ENCODE peak calls at places on chromosome 17, in six cellular contexts. V is bronchial epithelial cell, E is cardiac fibroblast, R is body of pancreas, T is GM12865, J is retinal pigment epithelial cell. N is an unnamed sample.

GRCh38 chr17:79295307-79295706 is 220.7 kb downstream of the ENGASE start:
- DNase-seq in J (no peak), R (no peak), V (no peak), T (no peak), E (no peak), N (no peak)

GRCh38 chr17:42672038-42672437 is 4.8 kb downstream of the PLEKHH3 start:
- DNase-seq in T (no peak), E (no peak), J (no peak), V (no peak), R (no peak), N (no peak)

GRCh38 chr17:179721-180379 is 1.6 kb downstream of the DOC2B start:
- DNase-seq in E (no peak), T (no peak), J (no peak), R (no peak), V (no peak), N (no peak)

GRCh38 chr17:27455914-27456680 is at the start of gene KSR1:
- DNase-seq in E (peak), R (peak), V (peak), T (peak), J (peak), N (no peak)

GRCh38 chr17:43615330-43615729 is 46.4 kb downstream of the MEOX1 start:
- DNase-seq in V (peak), E (peak), J (no peak), R (no peak), T (no peak), N (no peak)

GRCh38 chr17:8162997-8163977 is 539 bp upstream of the VAMP2 start:
- DNase-seq in J (no peak), R (no peak), E (no peak), V (no peak), T (no peak), N (no peak)

GRCh38 chr17:74430706-74431567 is 951 bp upstream of the GPRC5C start:
- DNase-seq in V (peak), T (peak), J (peak), E (peak), R (peak), N (no peak)

GRCh38 chr17:38728290-38728831 is 1.8 kb upstream of the CISD3 start:
- DNase-seq in R (no peak), V (no peak), T (peak), E (no peak), J (no peak), N (no peak)

GRCh38 chr17:751269-752001 is 629 bp downstream of the GEMIN4 start:
- DNase-seq in R (peak), E (peak), J (no peak), V (peak), T (peak), N (no peak)

GRCh38 chr17:32596666-32597065 is 109.9 kb downstream of the CDK5R1 start:
- DNase-seq in R (no peak), E (peak), V (no peak), T (peak), J (no peak), N (no peak)

GRCh38 chr17:56809820-56810179 is 23.9 kb downstream of the C17orf67 start:
- DNase-seq in R (no peak), T (no peak), V (no peak), E (no peak), J (no peak), N (no peak)

GRCh38 chr17:82845163-82845807 is 5.5 kb upstream of the ZNF750 start:
- DNase-seq in E (no peak), R (no peak), T (no peak), J (no peak), V (no peak), N (no peak)

GRCh38 chr17:36474571-36474970 is 11.9 kb upstream of the ZNHIT3 start:
- DNase-seq in V (no peak), R (no peak), E (no peak), J (no peak), T (no peak), N (no peak)

GRCh38 chr17:10357768-10358167 is 15.0 kb downstream of the MYH13 start:
- DNase-seq in E (no peak), J (no peak), V (no peak), T (peak), R (peak), N (no peak)

GRCh38 chr17:27520571-27521185 is 64.4 kb downstream of the KSR1 start:
- DNase-seq in T (no peak), E (no peak), J (no peak), R (no peak), V (no peak), N (no peak)

GRCh38 chr17:66819466-66819865 is 15.5 kb upstream of the CACNG5 start:
- DNase-seq in T (no peak), J (no peak), E (no peak), R (no peak), V (no peak), N (no peak)

GRCh38 chr17:17056167-17056562 is 13.9 kb downstream of the MPRIP start:
- DNase-seq in R (peak), T (no peak), J (no peak), V (no peak), E (peak), N (no peak)
- H3K4me3 ChIP-seq in R (no peak), T (no peak), J (no peak), V (no peak), E (no peak), N (no peak)

DNA sequence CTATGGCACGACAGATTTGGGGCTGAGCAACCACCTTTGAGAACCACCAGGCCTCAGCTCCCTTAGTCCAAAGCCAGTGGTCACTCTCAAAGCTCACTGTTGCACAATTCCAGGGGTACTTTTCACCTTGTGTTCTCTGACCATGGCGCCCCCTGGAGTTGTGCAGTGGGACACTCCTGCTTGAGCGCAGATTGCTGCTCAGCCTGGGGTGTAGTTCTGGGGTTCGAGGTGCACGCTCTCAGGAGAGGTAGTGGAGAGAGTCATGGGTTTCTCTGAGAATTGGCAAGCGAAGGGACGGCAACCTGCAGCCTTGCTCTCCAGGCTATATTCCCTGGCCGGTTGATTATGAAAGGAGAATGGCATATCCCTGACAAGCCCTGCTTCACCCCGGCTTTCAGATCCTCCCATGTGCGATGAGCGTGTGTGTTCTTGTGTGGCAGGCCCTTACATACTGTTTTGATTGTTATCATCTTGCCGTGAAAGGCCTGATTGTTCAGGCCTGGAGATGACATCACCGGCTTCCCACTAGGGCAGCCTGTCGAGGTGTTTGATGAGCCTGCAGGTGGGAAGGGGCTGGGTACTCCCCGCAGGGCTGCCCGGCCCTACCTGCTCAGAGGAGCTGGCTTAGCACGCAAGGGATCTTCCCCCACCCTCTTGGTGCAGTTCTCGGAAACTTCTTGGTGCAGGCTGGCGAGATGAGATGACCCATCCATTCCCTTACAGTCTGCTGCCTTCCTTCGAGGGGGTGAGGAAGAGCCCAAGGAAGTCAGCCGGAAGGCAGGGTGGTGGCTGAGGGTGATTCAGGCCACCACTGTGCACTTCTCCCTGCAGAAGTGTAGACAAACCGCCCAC is 431.2 kb downstream of the SLC39A11 start:
- DNase-seq in T (no peak), E (no peak), J (no peak), R (peak), V (peak), N (no peak)
- TF ChIP-seq CTCF in T (no peak), E (peak), J (peak), R (no peak), V (peak), N (no peak)

DNA sequence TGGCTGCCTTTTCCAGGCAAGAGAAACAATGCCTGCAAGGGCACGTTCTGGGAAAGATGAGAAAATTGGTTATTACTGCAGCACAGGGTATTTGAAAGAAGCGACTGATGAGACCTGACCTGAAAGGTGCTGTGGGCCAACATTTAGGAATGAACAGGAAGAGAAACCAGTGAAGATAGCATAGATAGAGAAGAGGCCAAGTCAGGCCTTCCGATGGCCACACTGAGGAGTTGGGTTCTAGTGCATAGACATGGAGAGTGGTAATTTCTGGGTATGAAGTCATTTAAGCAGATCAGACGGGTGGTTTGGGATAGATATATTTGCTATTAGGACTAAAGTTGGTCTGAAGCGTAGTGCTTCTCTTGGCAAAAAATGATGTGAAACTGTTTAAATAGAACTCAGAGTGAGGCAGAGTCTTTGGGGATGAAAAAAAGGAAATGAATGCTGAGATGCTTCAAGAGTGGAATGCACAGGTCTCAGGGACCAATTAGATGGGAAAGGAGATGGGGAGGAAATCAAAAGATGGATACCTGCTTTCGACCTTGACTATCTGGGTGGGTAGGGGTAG is 11.3 kb upstream of the CCL2 start:
- DNase-seq in E (no peak), T (no peak), J (no peak), R (no peak), V (peak), N (no peak)
- H3K4me3 ChIP-seq in E (no peak), T (no peak), J (no peak), R (no peak), V (no peak), N (no peak)

DNA sequence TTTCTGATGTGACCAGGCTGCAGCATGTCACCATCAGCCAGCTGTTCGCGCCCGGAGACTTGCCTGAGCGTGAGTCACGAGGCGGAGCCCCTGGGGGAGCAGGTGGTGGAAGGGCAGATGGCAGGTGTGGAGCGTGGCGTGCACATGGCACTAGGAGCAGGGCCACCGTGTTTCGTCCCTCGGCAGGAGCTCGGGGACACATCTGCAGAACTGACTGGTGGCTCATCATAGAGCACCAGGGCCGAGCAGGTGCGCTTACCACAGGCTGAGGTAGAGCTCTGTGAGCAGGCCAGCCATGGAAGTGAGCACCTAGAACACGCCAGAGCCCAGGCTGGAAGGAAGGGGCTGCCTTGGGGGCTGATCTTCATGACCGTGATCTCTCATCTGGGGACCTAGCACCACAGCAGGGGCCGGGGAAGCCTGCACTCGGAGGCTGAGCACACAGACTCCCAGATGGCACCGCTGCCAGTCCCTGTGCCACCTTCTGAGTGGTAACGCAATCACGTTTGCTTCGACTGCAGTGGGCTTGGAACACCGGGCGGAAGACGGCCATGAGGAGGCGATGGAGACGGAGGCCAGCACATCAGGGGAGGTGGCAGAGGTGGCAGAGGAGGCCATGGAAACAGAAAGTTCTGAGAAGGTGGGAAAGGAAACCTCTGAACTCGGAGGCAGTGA is 61.8 kb upstream of the ENDOV start:
- DNase-seq in V (no peak), T (no peak), R (no peak), E (no peak), J (no peak), N (no peak)
- TF ChIP-seq CTCF in V (no peak), T (no peak), R (no peak), E (no peak), J (no peak), N (no peak)

GRCh38 chr17:48545022-48545376 is at the start of gene HOXB2:
- DNase-seq in V (no peak), E (peak), J (no peak), T (no peak), R (no peak), N (no peak)
- H3K4me3 ChIP-seq in V (no peak), E (peak), J (peak), T (no peak), R (no peak), N (peak)

N was measured in AG04449.